ENCODE peak calls at places on chromosomes 4 and X, in five cellular contexts. C, F, T, J and M are unnamed samples.

GRCh38 chr4:54571293-54571723 is 86.4 kb upstream of the KIT start:
- DNase-seq in F (no peak), J (no peak), C (no peak), T (no peak), M (no peak)

GRCh38 chrX:42755820-42756219 is 22.1 kb downstream of the PPP1R2C start:
- DNase-seq in J (no peak), T (peak; percentile 36), C (peak; percentile 70), F (peak; percentile 68), M (no peak)

GRCh38 chrX:152028611-152029010 is 54.1 kb upstream of the GABRE start:
- DNase-seq in T (no peak), C (no peak), J (no peak), F (no peak), M (no peak)

GRCh38 chrX:1582686-1583437 is 8.5 kb upstream of the AKAP17A start:
- DNase-seq in T (no peak), C (peak; percentile 11), F (no peak), J (no peak), M (no peak)

GRCh38 chr4:114417214-114417613 is 181.4 kb upstream of the UGT8 start:
- DNase-seq in T (no peak), F (no peak), C (no peak), J (no peak), M (no peak)

GRCh38 chr4:79325864-79326328 is at the start of gene NAA11:
- DNase-seq in F (no peak), T (no peak), C (no peak), J (no peak), M (no peak)

GRCh38 chr4:47668810-47669408 is 169.0 kb downstream of the CORIN start:
- DNase-seq in C (peak; percentile 72), J (no peak), T (peak; percentile 20), F (peak; percentile 64), M (no peak)

GRCh38 chrX:138885886-138886285 is 174.4 kb upstream of the FGF13 start:
- DNase-seq in C (no peak), J (no peak), T (no peak), F (peak; percentile 52), M (no peak)

GRCh38 chrX:13330446-13330845 is 10.6 kb upstream of the ATXN3L start:
- DNase-seq in F (no peak), T (no peak), C (no peak), J (no peak), M (no peak)

GRCh38 chr4:89599026-89599425 is 237.9 kb downstream of the SNCA start:
- DNase-seq in F (no peak), J (no peak), C (peak; percentile 5), T (no peak), M (no peak)

GRCh38 chrX:132463411-132463810 is 25.4 kb downstream of the MBNL3 start:
- DNase-seq in F (no peak), T (no peak), C (no peak), J (peak; percentile 30), M (no peak)

GRCh38 chr4:61202638-61203495 is 2.7 kb downstream of the ADGRL3 start:
- DNase-seq in F (peak; percentile 25), C (peak; percentile 16), J (peak; percentile 31), T (peak; percentile 46), M (no peak)

GRCh38 chr4:15031993-15032660 is 29.8 kb downstream of the CPEB2 start:
- DNase-seq in J (no peak), T (no peak), F (no peak), C (no peak), M (no peak)

GRCh38 chr4:75919914-75920313 is 17.7 kb upstream of the PPEF2 start:
- DNase-seq in J (no peak), C (peak; percentile 89), T (peak; percentile 74), F (peak; percentile 29), M (no peak)

GRCh38 chr4:138241281-138242075 is 671 bp downstream of the SLC7A11 start:
- DNase-seq in J (no peak), F (peak; percentile 35), C (peak; percentile 42), T (no peak), M (no peak)

GRCh38 chr4:5921578-5921977 is 28.7 kb upstream of the CRMP1 start:
- DNase-seq in C (no peak), F (no peak), J (no peak), T (peak; percentile 42), M (no peak)

DNA sequence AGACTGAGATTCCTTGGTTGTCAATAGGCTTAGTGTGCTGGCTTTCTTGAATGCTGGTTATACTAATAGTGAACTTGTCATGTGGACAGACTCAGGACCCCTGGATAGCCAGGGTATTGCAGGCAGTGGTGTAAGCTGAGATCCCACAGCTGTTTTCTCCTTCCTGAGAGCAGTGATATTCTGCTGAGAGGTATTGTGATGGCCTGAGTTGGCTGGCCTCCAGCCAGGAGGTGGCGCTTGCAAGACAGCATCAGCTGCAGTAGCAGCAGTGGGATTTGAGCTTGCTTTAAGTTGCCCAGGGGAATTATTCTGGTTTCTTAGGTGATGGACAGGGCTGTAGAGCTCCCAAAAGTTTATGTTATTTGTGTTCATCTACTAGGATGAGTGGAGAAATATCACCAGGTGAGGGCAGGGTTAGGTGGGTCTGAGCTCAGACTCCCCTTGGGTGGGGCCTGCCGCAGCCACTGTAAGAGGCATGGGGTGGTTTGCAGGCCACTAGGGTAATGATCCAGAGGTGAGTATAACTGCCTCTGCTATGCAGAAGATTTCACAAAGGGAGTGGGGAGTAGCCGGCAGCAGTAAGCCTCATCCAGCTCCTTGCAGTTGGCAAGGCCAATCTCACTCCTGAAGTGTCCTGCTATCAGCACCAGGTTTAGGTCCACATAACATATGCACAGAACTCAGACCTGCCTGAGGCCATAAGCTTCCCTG is 66.2 kb downstream of the IL15 start:
- DNase-seq in C (peak; percentile 61), J (peak; percentile 44), F (peak; percentile 23), T (no peak), M (no peak)
- TF ChIP-seq CTCF in C (no peak), J (no peak), F (no peak), T (no peak), M (no peak)

DNA sequence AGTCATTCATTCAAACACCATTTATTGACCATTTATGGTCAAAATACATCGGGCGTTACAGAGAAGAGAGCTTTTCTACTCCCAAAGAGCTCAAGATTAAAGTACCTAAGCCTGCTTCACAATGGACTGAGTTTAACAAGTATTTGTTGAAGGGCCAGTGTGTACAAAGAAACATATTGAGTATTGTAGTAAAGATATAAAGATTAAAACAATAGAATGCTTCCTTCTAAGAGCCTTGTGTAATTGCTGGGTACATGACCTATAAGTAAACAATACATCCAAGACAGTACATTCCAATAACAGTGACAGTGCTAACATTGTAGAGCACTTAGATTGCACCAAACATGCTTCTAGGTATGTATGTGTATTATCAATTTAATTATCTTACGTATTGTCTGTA is 695.5 kb downstream of the PCDH7 start:
- DNase-seq in F (no peak), J (no peak), C (no peak), T (no peak), M (no peak)
- TF ChIP-seq CTCF in F (no peak), J (no peak), C (no peak), T (no peak), M (no peak)

DNA sequence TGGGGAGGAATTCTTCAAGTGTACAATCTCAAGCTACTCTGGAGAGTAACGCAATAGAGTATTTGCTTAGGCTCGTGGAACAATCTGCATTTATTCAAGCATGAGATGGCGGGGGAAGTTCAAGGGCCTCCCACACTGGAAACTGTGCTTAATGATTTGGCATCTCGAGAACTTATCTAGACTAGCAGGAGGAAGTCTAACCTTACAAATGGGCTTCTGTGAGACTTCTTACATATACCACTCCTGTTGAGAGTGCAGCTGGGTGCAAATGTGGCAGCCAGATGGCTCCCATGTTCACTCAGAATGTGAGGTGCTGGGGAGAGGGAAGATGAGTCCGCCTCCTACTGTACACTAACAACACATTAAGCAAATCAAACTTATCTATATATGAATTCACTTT is 29.3 kb upstream of the PTPN13 start:
- DNase-seq in T (no peak), J (no peak), F (no peak), C (no peak), M (no peak)
- TF ChIP-seq CTCF in T (peak; percentile 9), J (no peak), F (no peak), C (no peak), M (no peak)

GRCh38 chrX:10329984-10330383 is 173.2 kb downstream of the CLCN4 start:
- DNase-seq in C (no peak), J (no peak), T (no peak), F (no peak), M (no peak)

GRCh38 chrX:10325606-10326005 is 168.8 kb downstream of the CLCN4 start:
- DNase-seq in J (no peak), C (peak; percentile 69), F (peak; percentile 31), T (no peak), M (no peak)

GRCh38 chrX:10327651-10328050 is 170.9 kb downstream of the CLCN4 start:
- DNase-seq in F (peak; percentile 7), J (no peak), T (no peak), C (no peak), M (no peak)

DNA sequence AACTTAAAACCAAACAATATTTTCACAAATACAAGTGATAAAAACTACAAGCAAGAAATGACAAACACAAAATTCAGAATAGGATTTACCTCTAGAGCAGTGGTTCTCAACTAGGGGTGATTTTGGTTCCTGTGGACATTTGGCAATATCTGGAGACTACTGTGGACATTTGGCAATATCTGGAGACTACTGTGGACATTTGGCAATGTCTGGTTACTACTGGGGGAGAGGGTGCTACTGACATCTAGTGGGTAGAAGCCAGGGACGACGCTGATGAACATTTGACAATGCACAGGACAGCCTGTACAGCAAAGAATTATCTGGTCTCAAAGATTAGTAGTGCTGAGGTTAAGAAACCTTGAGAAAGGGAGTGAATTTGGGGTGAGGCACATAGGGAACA is 169.8 kb downstream of the CLCN4 start:
- DNase-seq in C (peak; percentile 69), J (no peak), T (no peak), F (no peak), M (no peak)
- TF ChIP-seq CTCF in C (peak; percentile 41), J (no peak), T (no peak), F (peak; percentile 13), M (peak; percentile 68)

DNA sequence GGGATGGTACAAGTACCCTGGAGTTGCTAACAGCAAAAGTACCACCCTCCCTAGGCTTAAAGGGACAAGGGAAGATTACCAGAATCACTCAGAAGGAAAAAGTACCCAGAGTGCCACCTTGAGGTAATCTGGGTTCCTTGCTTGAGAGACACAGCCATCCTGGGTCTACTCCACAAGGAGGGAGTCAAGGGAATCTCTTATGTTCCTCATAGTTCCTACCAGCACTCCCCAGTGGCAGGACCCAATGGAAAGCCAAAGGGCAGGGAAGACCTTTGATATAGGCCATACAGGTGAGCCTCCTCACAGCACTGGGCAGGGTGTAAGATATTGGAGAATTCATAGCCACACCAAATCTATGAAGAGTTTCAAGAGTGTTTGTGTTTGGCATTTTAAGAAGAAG is 5.7 kb downstream of the IL2 start:
- DNase-seq in T (no peak), F (peak; percentile 8), C (peak; percentile 19), J (peak; percentile 54), M (no peak)
- TF ChIP-seq CTCF in T (no peak), F (peak; percentile 40), C (peak; percentile 33), J (peak; percentile 5), M (peak; percentile 59)